ENCODE peak calls at places on chromosomes 5 and 9, in nine cellular contexts. P, R, F, X, U, V, N, E and W are unnamed samples.

GRCh38 chr5:32960340-32961065 is 249.4 kb downstream of the NPR3 start:
- DNase-seq in P (no peak), R (no peak), F (no peak), X (no peak), U (no peak), V (no peak), N (peak; percentile 10), E (no peak), W (no peak)

GRCh38 chr9:116075191-116075590 is 78.4 kb upstream of the PAPPA start:
- DNase-seq in P (no peak), R (no peak), F (no peak), X (no peak), U (peak; percentile 86), V (no peak), N (peak; percentile 99), E (no peak), W (no peak)

GRCh38 chr5:128778474-128778873 is 186.8 kb upstream of the SLC27A6 start:
- DNase-seq in P (no peak), R (no peak), F (no peak), X (no peak), U (no peak), V (no peak), N (peak; percentile 41), E (no peak), W (no peak)

GRCh38 chr9:92547356-92547755 is 11.6 kb upstream of the ECM2 start:
- DNase-seq in P (no peak), R (no peak), F (no peak), X (no peak), U (no peak), V (no peak), N (no peak), E (no peak), W (no peak)

GRCh38 chr5:113195726-113196125 is 219.1 kb downstream of the DCP2 start:
- DNase-seq in P (no peak), R (no peak), F (no peak), X (no peak), U (no peak), V (no peak), N (no peak), E (no peak), W (no peak)

GRCh38 chr5:168654225-168654624 is 75.1 kb upstream of the PANK3 start:
- DNase-seq in P (no peak), R (peak; percentile 44), F (no peak), X (peak; percentile 5), U (no peak), V (no peak), N (peak; percentile 72), E (no peak), W (no peak)

GRCh38 chr9:86599565-86599964 is 245.4 kb upstream of the TUT7 start:
- DNase-seq in P (no peak), R (no peak), F (no peak), X (no peak), U (no peak), V (no peak), N (no peak), E (no peak), W (no peak)

GRCh38 chr5:143086851-143087637 is 316.4 kb downstream of the NR3C1 start:
- DNase-seq in P (no peak), R (no peak), F (no peak), X (peak; percentile 11), U (no peak), V (no peak), N (no peak), E (no peak), W (peak; percentile 10)

GRCh38 chr5:107418071-107418470 is 252.7 kb downstream of the EFNA5 start:
- DNase-seq in P (no peak), R (no peak), F (no peak), X (no peak), U (no peak), V (no peak), N (no peak), E (no peak), W (no peak)

GRCh38 chr9:20504930-20505329 is 117.4 kb downstream of the MLLT3 start:
- DNase-seq in P (no peak), R (no peak), F (no peak), X (no peak), U (no peak), V (no peak), N (no peak), E (no peak), W (no peak)

GRCh38 chr9:99556998-99557397 is 264.7 kb upstream of the NR4A3 start:
- DNase-seq in P (no peak), R (no peak), F (no peak), X (no peak), U (no peak), V (no peak), N (no peak), E (no peak), W (no peak)

GRCh38 chr9:99560561-99560960 is 261.1 kb upstream of the NR4A3 start:
- DNase-seq in P (no peak), R (no peak), F (no peak), X (no peak), U (no peak), V (no peak), N (no peak), E (no peak), W (no peak)

GRCh38 chr9:99559776-99560175 is 261.9 kb upstream of the NR4A3 start:
- DNase-seq in P (no peak), R (no peak), F (no peak), X (no peak), U (no peak), V (no peak), N (no peak), E (no peak), W (no peak)

GRCh38 chr9:99555792-99556191 is 265.9 kb upstream of the NR4A3 start:
- DNase-seq in P (no peak), R (no peak), F (no peak), X (peak; percentile 1), U (no peak), V (no peak), N (no peak), E (no peak), W (no peak)

DNA sequence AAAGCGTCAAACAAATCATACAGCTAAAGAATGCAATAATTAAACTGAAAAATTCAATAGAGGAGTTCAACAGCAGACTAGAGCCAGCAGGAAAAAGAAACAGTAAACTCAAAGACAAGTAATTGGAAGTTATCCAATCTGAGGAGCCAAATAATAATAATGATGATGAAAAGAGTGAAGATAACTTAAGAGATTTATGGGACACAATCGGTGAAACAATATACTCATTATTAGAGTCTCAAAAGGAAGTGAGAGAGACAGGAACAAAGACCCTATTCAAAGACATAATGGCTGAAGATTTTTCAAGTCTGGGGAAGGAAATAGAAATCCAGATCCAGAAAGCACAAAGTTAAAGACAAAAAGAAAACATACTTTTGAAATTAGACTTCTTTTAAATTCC is 263.9 kb upstream of the NR4A3 start:
- DNase-seq in P (no peak), R (no peak), F (no peak), X (no peak), U (no peak), V (no peak), N (no peak), E (no peak), W (no peak)
- TF ChIP-seq CTCF in P (no peak), R (no peak), F (no peak), X (no peak), U (no peak), V (no peak), N (no peak), E (no peak), W (no peak)

DNA sequence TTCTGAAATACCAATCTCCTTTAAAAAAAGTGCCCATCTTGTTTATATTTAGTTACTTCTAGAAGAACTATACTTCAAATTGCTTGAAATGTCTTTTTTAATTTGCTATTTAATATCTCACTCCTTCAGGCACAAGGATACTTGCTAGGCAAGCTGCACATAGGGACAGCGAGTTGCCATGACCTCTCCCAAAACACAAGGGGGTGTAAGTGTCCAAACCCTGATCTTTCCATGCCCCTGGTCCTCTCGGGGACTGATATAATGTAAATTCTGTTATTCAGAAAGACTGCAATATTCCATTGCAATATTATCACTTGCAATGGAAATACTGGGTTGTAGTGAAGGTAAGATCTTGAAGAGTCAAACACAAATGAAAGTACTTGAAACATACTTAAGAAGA is 480.4 kb downstream of the CETN3 start:
- DNase-seq in P (no peak), R (no peak), F (no peak), X (peak; percentile 27), U (no peak), V (no peak), N (peak; percentile 19), E (no peak), W (peak; percentile 29)
- TF ChIP-seq CTCF in P (no peak), R (no peak), F (no peak), X (no peak), U (no peak), V (no peak), N (no peak), E (no peak), W (no peak)

DNA sequence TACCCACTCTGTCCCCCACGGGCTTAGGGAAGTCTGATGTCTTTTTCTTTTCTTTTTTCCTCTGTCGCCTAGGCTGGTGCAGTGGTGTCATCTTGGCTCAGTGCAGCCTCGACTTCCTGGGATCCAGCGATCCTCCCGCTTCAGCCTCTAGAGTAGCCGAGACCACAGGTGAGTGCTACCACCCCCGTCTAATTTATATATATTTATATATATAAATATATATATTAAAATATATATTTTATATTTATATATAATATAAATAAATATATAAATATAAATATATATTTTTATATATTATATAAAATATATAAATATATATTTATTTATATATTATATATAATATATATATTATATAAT is 3.3 kb upstream of the ANXA2R start:
- DNase-seq in P (no peak), R (no peak), F (no peak), X (no peak), U (no peak), V (no peak), N (no peak), E (no peak), W (no peak)
- TF ChIP-seq CTCF in P (no peak), R (no peak), F (no peak), X (no peak), U (no peak), V (no peak), N (no peak), E (no peak), W (no peak)

DNA sequence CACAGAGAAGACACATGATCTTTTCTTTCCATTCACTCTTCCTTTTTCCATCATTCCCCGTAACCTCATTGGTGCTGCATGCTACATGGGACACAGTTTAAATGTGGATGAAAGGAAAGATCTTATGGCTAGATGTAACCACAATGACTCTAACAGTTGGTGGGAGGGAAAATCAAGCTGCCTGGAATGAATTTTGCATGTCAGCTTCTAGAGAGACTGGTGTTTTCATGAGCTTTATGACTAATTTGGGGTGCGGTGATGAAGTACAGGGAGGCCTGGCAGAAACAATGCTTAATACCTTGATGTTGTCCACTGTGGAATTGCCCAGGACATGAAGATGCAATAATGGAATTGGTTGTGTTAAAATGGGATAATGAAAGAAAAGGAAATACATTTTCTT is 55.9 kb upstream of the MYO10 start:
- DNase-seq in P (no peak), R (no peak), F (no peak), X (no peak), U (no peak), V (no peak), N (peak; percentile 80), E (no peak), W (no peak)
- TF ChIP-seq CTCF in P (no peak), R (no peak), F (no peak), X (no peak), U (no peak), V (no peak), N (no peak), E (no peak), W (no peak)